ENCODE peak calls at places on chromosomes 3 and 15, in five cellular contexts. One of them, this sample, is unnamed.

GRCh38 chr15:80203361-80203885 is 48.6 kb downstream of the CTXND1 start:
- DNase-seq in neuronal stem cell: no peak
- DNase-seq in H9: peak; percentile 49
- DNase-seq in mesenchymal stem cell: no peak
- DNase-seq in H1: no peak
- DNase-seq in this sample: no peak

GRCh38 chr3:39183231-39184080 is 8.9 kb downstream of the XIRP1 start:
- DNase-seq in neuronal stem cell: no peak
- DNase-seq in H9: no peak
- DNase-seq in mesenchymal stem cell: no peak
- DNase-seq in H1: no peak
- DNase-seq in this sample: no peak

GRCh38 chr3:12841970-12842328 is 584 bp upstream of the RPL32 start:
- DNase-seq in neuronal stem cell: no peak
- DNase-seq in H9: no peak
- DNase-seq in mesenchymal stem cell: no peak
- DNase-seq in H1: no peak
- DNase-seq in this sample: no peak

GRCh38 chr3:185423178-185423577 is 60.2 kb downstream of the MAP3K13 start:
- DNase-seq in neuronal stem cell: no peak
- DNase-seq in H9: no peak
- DNase-seq in mesenchymal stem cell: peak; percentile 21
- DNase-seq in H1: no peak
- DNase-seq in this sample: peak; percentile 26

GRCh38 chr15:31848621-31849020 is 181.7 kb upstream of the CHRNA7 start:
- DNase-seq in neuronal stem cell: no peak
- DNase-seq in H9: no peak
- DNase-seq in mesenchymal stem cell: no peak
- DNase-seq in H1: no peak
- DNase-seq in this sample: no peak

GRCh38 chr3:9135930-9136525 is 113.4 kb downstream of the SRGAP3 start:
- DNase-seq in neuronal stem cell: peak; percentile 64
- DNase-seq in H9: peak; percentile 85
- DNase-seq in mesenchymal stem cell: no peak
- DNase-seq in H1: no peak
- DNase-seq in this sample: no peak

GRCh38 chr3:6803652-6804051 is 57.3 kb upstream of the GRM7 start:
- DNase-seq in neuronal stem cell: no peak
- DNase-seq in H9: no peak
- DNase-seq in mesenchymal stem cell: no peak
- DNase-seq in H1: no peak
- DNase-seq in this sample: no peak

GRCh38 chr3:16675805-16676204 is 70.6 kb upstream of the DAZL start:
- DNase-seq in neuronal stem cell: no peak
- DNase-seq in H9: no peak
- DNase-seq in mesenchymal stem cell: no peak
- DNase-seq in H1: no peak
- DNase-seq in this sample: no peak

GRCh38 chr3:45468326-45468725 is 80.0 kb downstream of the LARS2 start:
- DNase-seq in neuronal stem cell: no peak
- DNase-seq in H9: no peak
- DNase-seq in mesenchymal stem cell: no peak
- DNase-seq in H1: no peak
- DNase-seq in this sample: no peak

GRCh38 chr3:159669753-159670152 is 318.9 kb upstream of the IL12A start:
- DNase-seq in neuronal stem cell: peak; percentile 9
- DNase-seq in H9: no peak
- DNase-seq in mesenchymal stem cell: peak; percentile 84
- DNase-seq in H1: no peak
- DNase-seq in this sample: no peak

GRCh38 chr3:25009665-25010064 is 418.4 kb upstream of the RARB start:
- DNase-seq in neuronal stem cell: no peak
- DNase-seq in H9: no peak
- DNase-seq in mesenchymal stem cell: no peak
- DNase-seq in H1: no peak
- DNase-seq in this sample: no peak

GRCh38 chr3:140164922-140165590 is 230.1 kb downstream of the CLSTN2 start:
- DNase-seq in neuronal stem cell: no peak
- DNase-seq in H9: no peak
- DNase-seq in mesenchymal stem cell: no peak
- DNase-seq in H1: no peak
- DNase-seq in this sample: no peak

GRCh38 chr3:138398791-138399575 is 35.4 kb upstream of the ESYT3 start:
- DNase-seq in neuronal stem cell: no peak
- DNase-seq in H9: peak; percentile 9
- DNase-seq in mesenchymal stem cell: no peak
- DNase-seq in H1: no peak
- DNase-seq in this sample: no peak

GRCh38 chr3:66047321-66048050 is 8.8 kb upstream of the MAGI1 start:
- DNase-seq in neuronal stem cell: no peak
- DNase-seq in H9: no peak
- DNase-seq in mesenchymal stem cell: peak; percentile 50
- DNase-seq in H1: no peak
- DNase-seq in this sample: peak; percentile 56

GRCh38 chr15:74383695-74384565 is 16.5 kb upstream of the CYP11A1 start:
- DNase-seq in neuronal stem cell: no peak
- DNase-seq in H9: no peak
- DNase-seq in mesenchymal stem cell: no peak
- DNase-seq in H1: no peak
- DNase-seq in this sample: peak; percentile 95

GRCh38 chr3:102736961-102737304 is 302.1 kb downstream of the ZPLD1 start:
- DNase-seq in neuronal stem cell: no peak
- DNase-seq in H9: no peak
- DNase-seq in mesenchymal stem cell: no peak
- DNase-seq in H1: no peak
- DNase-seq in this sample: no peak

GRCh38 chr15:63133786-63134185 is 12.1 kb downstream of the LACTB start:
- DNase-seq in neuronal stem cell: no peak
- DNase-seq in H9: no peak
- DNase-seq in mesenchymal stem cell: peak; percentile 45
- DNase-seq in H1: no peak
- DNase-seq in this sample: no peak

GRCh38 chr3:58864480-58864879 is 185.3 kb downstream of the CFAP20DC start:
- DNase-seq in neuronal stem cell: no peak
- DNase-seq in H9: no peak
- DNase-seq in mesenchymal stem cell: no peak
- DNase-seq in H1: no peak
- DNase-seq in this sample: no peak

GRCh38 chr15:62856466-62857246 is 185.9 kb upstream of the TPM1 start:
- DNase-seq in neuronal stem cell: no peak
- DNase-seq in H9: no peak
- DNase-seq in mesenchymal stem cell: no peak
- DNase-seq in H1: no peak
- DNase-seq in this sample: no peak

GRCh38 chr15:27219636-27220035 is 248.7 kb downstream of the GABRG3 start:
- DNase-seq in neuronal stem cell: no peak
- DNase-seq in H9: no peak
- DNase-seq in mesenchymal stem cell: no peak
- DNase-seq in H1: no peak
- DNase-seq in this sample: no peak

GRCh38 chr3:178059124-178059523 is 477.1 kb upstream of the KCNMB2 start:
- DNase-seq in neuronal stem cell: no peak
- DNase-seq in H9: no peak
- DNase-seq in mesenchymal stem cell: peak; percentile 63
- DNase-seq in H1: no peak
- DNase-seq in this sample: no peak

GRCh38 chr15:80201256-80202015 is 48.6 kb downstream of the FAH start:
- DNase-seq in neuronal stem cell: no peak
- DNase-seq in H9: no peak
- DNase-seq in mesenchymal stem cell: no peak
- DNase-seq in H1: no peak
- DNase-seq in this sample: no peak

GRCh38 chr3:111548756-111549155 is 6.8 kb downstream of the CD96 start:
- DNase-seq in neuronal stem cell: no peak
- DNase-seq in H9: no peak
- DNase-seq in mesenchymal stem cell: no peak
- DNase-seq in H1: no peak
- DNase-seq in this sample: no peak

GRCh38 chr3:61954097-61954528 is 392.7 kb downstream of the PTPRG start:
- DNase-seq in neuronal stem cell: no peak
- DNase-seq in H9: no peak
- DNase-seq in mesenchymal stem cell: peak; percentile 51
- DNase-seq in H1: no peak
- DNase-seq in this sample: no peak

GRCh38 chr3:13092621-13093339 is 19.6 kb upstream of the IQSEC1 start:
- DNase-seq in neuronal stem cell: no peak
- DNase-seq in H9: no peak
- DNase-seq in mesenchymal stem cell: no peak
- DNase-seq in H1: no peak
- DNase-seq in this sample: no peak

GRCh38 chr3:183188895-183189462 is 26.4 kb upstream of the LAMP3 start:
- DNase-seq in neuronal stem cell: peak; percentile 20
- DNase-seq in H9: peak; percentile 71
- DNase-seq in mesenchymal stem cell: peak; percentile 22
- DNase-seq in H1: no peak
- DNase-seq in this sample: no peak

GRCh38 chr3:62630664-62631063 is 244.6 kb downstream of the CADPS start:
- DNase-seq in neuronal stem cell: no peak
- DNase-seq in H9: no peak
- DNase-seq in mesenchymal stem cell: no peak
- DNase-seq in H1: no peak
- DNase-seq in this sample: no peak

GRCh38 chr15:98719169-98719515 is 70.8 kb downstream of the IGF1R start:
- DNase-seq in neuronal stem cell: no peak
- DNase-seq in H9: no peak
- DNase-seq in mesenchymal stem cell: peak; percentile 21
- DNase-seq in H1: no peak
- DNase-seq in this sample: no peak

GRCh38 chr3:13500133-13500885 is 20.2 kb downstream of the HDAC11 start:
- DNase-seq in neuronal stem cell: peak; percentile 32
- DNase-seq in H9: peak; percentile 65
- DNase-seq in mesenchymal stem cell: peak; percentile 29
- DNase-seq in H1: no peak
- DNase-seq in this sample: no peak

DNA sequence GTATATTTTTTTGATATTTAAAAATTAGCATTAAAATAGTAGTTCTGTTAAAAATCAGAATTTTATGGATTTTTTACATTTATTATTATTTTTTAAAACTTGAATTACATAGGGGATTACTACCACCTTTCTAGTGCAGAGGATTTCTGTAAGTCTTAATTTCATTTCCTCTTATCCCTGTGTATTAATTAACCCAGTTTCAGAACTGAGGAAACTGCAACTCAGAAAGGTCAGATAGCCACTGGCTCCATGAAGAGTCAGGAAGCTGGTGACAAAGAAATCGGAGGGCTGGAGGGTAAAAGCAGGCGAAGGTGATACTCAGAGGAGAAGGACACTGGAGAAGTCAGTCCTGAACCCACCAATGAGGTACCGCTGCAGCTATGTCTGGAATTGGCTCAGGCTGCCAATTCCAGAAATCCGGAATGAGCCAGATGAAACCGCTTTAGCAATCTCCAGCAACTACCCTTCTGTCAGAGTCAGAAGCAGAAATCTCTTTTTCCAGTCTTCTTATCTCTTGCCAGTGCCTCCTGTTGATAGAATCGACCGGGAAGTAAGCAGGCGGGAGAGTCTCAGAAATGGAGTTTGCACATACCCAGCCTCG is 308.5 kb downstream of the SV2B start:
- DNase-seq in neuronal stem cell: no peak
- DNase-seq in H9: no peak
- DNase-seq in mesenchymal stem cell: no peak
- DNase-seq in H1: no peak
- DNase-seq in this sample: no peak
- H3K18ac ChIP-seq in neuronal stem cell: no peak overlapping the region
- H3K18ac ChIP-seq in H9: no peak overlapping the region
- H3K18ac ChIP-seq in mesenchymal stem cell: no peak overlapping the region
- H3K18ac ChIP-seq in H1: no peak overlapping the region
- H3K18ac ChIP-seq in this sample: no peak overlapping the region

GRCh38 chr3:71486831-71487230 is 96.7 kb downstream of the FOXP1 start:
- DNase-seq in neuronal stem cell: no peak
- DNase-seq in H9: no peak
- DNase-seq in mesenchymal stem cell: no peak
- DNase-seq in H1: no peak
- DNase-seq in this sample: no peak

GRCh38 chr3:71488882-71489281 is 94.6 kb downstream of the FOXP1 start:
- DNase-seq in neuronal stem cell: no peak
- DNase-seq in H9: no peak
- DNase-seq in mesenchymal stem cell: no peak
- DNase-seq in H1: no peak
- DNase-seq in this sample: no peak

GRCh38 chr3:71487418-71487817 is 96.1 kb downstream of the FOXP1 start:
- DNase-seq in neuronal stem cell: no peak
- DNase-seq in H9: no peak
- DNase-seq in mesenchymal stem cell: no peak
- DNase-seq in H1: no peak
- DNase-seq in this sample: no peak

GRCh38 chr3:71489315-71489761 is 94.2 kb downstream of the FOXP1 start:
- DNase-seq in neuronal stem cell: no peak
- DNase-seq in H9: no peak
- DNase-seq in mesenchymal stem cell: no peak
- DNase-seq in H1: no peak
- DNase-seq in this sample: no peak

GRCh38 chr3:71488391-71488809 is 95.1 kb downstream of the FOXP1 start:
- DNase-seq in neuronal stem cell: no peak
- DNase-seq in H9: no peak
- DNase-seq in mesenchymal stem cell: no peak
- DNase-seq in H1: no peak
- DNase-seq in this sample: peak; percentile 54
- H2BK12ac ChIP-seq in neuronal stem cell: no peak overlapping the region
- H2BK12ac ChIP-seq in H9: no peak overlapping the region
- H2BK12ac ChIP-seq in mesenchymal stem cell: no peak overlapping the region
- H2BK12ac ChIP-seq in H1: no peak overlapping the region
- H2BK12ac ChIP-seq in this sample: no peak overlapping the region

GRCh38 chr3:5004319-5005152 is 25.3 kb downstream of the BHLHE40 start:
- DNase-seq in neuronal stem cell: no peak
- DNase-seq in H9: no peak
- DNase-seq in mesenchymal stem cell: no peak
- DNase-seq in H1: no peak
- DNase-seq in this sample: no peak
- H2BK5ac ChIP-seq in neuronal stem cell: no peak overlapping the region
- H2BK5ac ChIP-seq in H9: no peak overlapping the region
- H2BK5ac ChIP-seq in mesenchymal stem cell: no peak overlapping the region
- H2BK5ac ChIP-seq in H1: peak overlapping the region; percentile 35
- H2BK5ac ChIP-seq in this sample: peak overlapping the region; percentile 8

DNA sequence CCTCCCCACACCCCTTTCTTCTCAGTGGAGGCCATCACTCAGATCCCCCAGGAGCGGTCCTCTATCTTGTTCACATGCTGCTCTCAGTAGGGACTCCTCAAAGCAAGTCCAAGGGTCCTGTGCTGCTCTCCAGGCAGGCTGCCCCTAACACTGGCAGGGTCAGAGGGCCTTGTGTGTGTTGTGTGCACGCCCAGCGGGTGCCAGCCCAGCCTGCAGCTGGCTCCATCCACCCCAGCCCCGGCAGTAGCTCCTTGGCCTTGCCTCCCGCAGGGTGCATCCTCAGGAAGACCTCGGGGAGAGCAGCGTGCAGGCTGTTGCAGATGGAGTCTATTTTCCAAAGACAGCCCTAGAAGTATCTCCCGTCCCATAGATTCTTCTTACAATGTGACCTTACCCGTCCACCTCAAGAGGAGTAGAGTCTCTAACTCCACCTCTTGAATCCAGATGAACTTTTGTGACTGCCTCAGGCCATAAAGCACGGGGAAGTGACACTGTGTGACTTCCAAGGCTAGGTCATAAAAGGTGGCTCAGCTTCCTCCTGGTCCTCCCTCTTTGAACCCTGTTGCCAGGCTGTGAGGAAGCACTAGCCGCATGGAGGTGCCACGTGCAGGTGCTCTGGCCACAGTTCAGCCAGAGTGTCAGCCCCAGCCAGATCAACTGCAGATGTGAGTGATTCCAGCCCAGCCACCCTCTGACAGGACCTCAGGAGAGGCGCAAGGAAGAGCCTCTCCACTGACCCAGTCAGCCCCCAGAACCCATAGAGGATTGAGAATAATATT is 531.6 kb downstream of the SHQ1 start:
- DNase-seq in neuronal stem cell: no peak
- DNase-seq in H9: no peak
- DNase-seq in mesenchymal stem cell: no peak
- DNase-seq in H1: no peak
- DNase-seq in this sample: no peak
- H3K18ac ChIP-seq in neuronal stem cell: peak overlapping the region; percentile 40
- H3K18ac ChIP-seq in H9: no peak overlapping the region
- H3K18ac ChIP-seq in mesenchymal stem cell: no peak overlapping the region
- H3K18ac ChIP-seq in H1: no peak overlapping the region
- H3K18ac ChIP-seq in this sample: no peak overlapping the region

This sample was measured in trophoblast cell.